ENCODE peak calls at places on chromosomes 5 and 9, in five cellular contexts. C, A, N, R and Y are unnamed samples.

GRCh38 chr5:73654861-73655318 is 28.9 kb downstream of the ARHGEF28 start:
- DNase-seq in A (no peak), R (no peak), C (no peak), N (no peak), Y (no peak)

GRCh38 chr9:16337322-16338029 is 533.0 kb downstream of the BNC2 start:
- DNase-seq in C (peak; percentile 76), N (peak; percentile 6), R (no peak), A (no peak), Y (peak; percentile 55)

GRCh38 chr9:102049586-102050246 is 311.3 kb upstream of the GRIN3A start:
- DNase-seq in N (peak; percentile 5), C (no peak), R (no peak), A (no peak), Y (no peak)

GRCh38 chr9:18459958-18460584 is 13.9 kb upstream of the ADAMTSL1 start:
- DNase-seq in C (peak; percentile 90), A (no peak), R (no peak), N (peak; percentile 46), Y (peak; percentile 52)

GRCh38 chr9:109311281-109311680 is 9.6 kb downstream of the EPB41L4B start:
- DNase-seq in A (no peak), N (no peak), R (no peak), C (no peak), Y (no peak)

GRCh38 chr9:6567140-6567591 is 78.4 kb downstream of the GLDC start:
- DNase-seq in R (no peak), A (no peak), C (peak; percentile 91), N (peak; percentile 65), Y (no peak)

GRCh38 chr5:129459485-129460120 is 495 bp upstream of the ADAMTS19 start:
- DNase-seq in C (peak; percentile 61), A (no peak), N (no peak), R (peak; percentile 88), Y (no peak)

GRCh38 chr5:61053937-61054336 is 108.3 kb downstream of the SMIM15 start:
- DNase-seq in R (no peak), C (no peak), N (no peak), A (no peak), Y (no peak)

GRCh38 chr9:124390812-124391658 is 24.2 kb downstream of the PSMB7 start:
- DNase-seq in C (no peak), A (no peak), R (no peak), N (peak; percentile 60), Y (no peak)

GRCh38 chr9:114247086-114247485 is 75.8 kb upstream of the ORM1 start:
- DNase-seq in C (no peak), N (no peak), R (no peak), A (no peak), Y (no peak)

GRCh38 chr9:94821098-94821930 is 94.8 kb downstream of the AOPEP start:
- DNase-seq in R (no peak), C (no peak), N (no peak), A (no peak), Y (no peak)

GRCh38 chr9:88344013-88344412 is 44.2 kb upstream of the SPIN1 start:
- DNase-seq in C (no peak), N (no peak), R (no peak), A (no peak), Y (no peak)

GRCh38 chr9:32703635-32704034 is 68.2 kb upstream of the TAF1L start:
- DNase-seq in C (no peak), N (no peak), R (peak; percentile 68), A (no peak), Y (no peak)

GRCh38 chr9:131874916-131875670 is 135.2 kb upstream of the RAPGEF1 start:
- DNase-seq in N (no peak), C (no peak), A (no peak), R (no peak), Y (no peak)

GRCh38 chr9:98391884-98392283 is 136.4 kb upstream of the TBC1D2 start:
- DNase-seq in A (no peak), C (no peak), N (no peak), R (peak; percentile 31), Y (no peak)

GRCh38 chr5:45277860-45278259 is 418.3 kb downstream of the HCN1 start:
- DNase-seq in A (no peak), N (no peak), C (no peak), R (no peak), Y (no peak)

GRCh38 chr9:121199921-121200320 is 1.7 kb downstream of the RAB14 start:
- DNase-seq in R (no peak), A (no peak), N (no peak), C (no peak), Y (no peak)

GRCh38 chr5:19018822-19019221 is 969.2 kb downstream of the CDH18 start:
- DNase-seq in A (no peak), R (peak; percentile 48), C (no peak), N (peak; percentile 90), Y (no peak)

GRCh38 chr5:121516997-121517396 is 334.7 kb upstream of the FTMT start:
- DNase-seq in C (no peak), R (no peak), A (no peak), N (no peak), Y (no peak)

GRCh38 chr9:128937310-128938165 is 9.9 kb downstream of the DOLK start:
- DNase-seq in A (no peak), N (no peak), C (no peak), R (no peak), Y (no peak)